ENCODE peak calls at places on chromosomes 4 and X, in four cellular contexts. One of them, this sample, is unnamed.

GRCh38 chr4:32697281-32697814 is 1977.2 kb downstream of the PCDH7 start:
- DNase-seq in lower lobe of right lung: no peak
- DNase-seq in AG08396: no peak
- DNase-seq in HT1080: no peak
- DNase-seq in this sample: no peak

GRCh38 chr4:54473077-54473545 is 184.6 kb upstream of the KIT start:
- DNase-seq in lower lobe of right lung: no peak
- DNase-seq in HT1080: peak
- DNase-seq in AG08396: peak
- DNase-seq in this sample: peak

GRCh38 chr4:59161249-59161648 is 2038.9 kb upstream of the ADGRL3 start:
- DNase-seq in AG08396: no peak
- DNase-seq in lower lobe of right lung: no peak
- DNase-seq in HT1080: no peak
- DNase-seq in this sample: no peak

GRCh38 chr4:2909583-2909982 is 53.6 kb downstream of the NOP14 start:
- DNase-seq in AG08396: no peak
- DNase-seq in HT1080: no peak
- DNase-seq in lower lobe of right lung: no peak
- DNase-seq in this sample: no peak

GRCh38 chrX:130575831-130576404 is 174.1 kb downstream of the RBMX2 start:
- DNase-seq in HT1080: no peak
- DNase-seq in AG08396: peak
- DNase-seq in lower lobe of right lung: peak
- DNase-seq in this sample: peak

GRCh38 chr4:2365913-2366210 is 52.6 kb downstream of the ZFYVE28 start:
- DNase-seq in lower lobe of right lung: peak
- DNase-seq in AG08396: no peak
- DNase-seq in HT1080: no peak
- DNase-seq in this sample: no peak

GRCh38 chr4:173013232-173013932 is 155.2 kb upstream of the GALNT7 start:
- DNase-seq in HT1080: peak
- DNase-seq in AG08396: peak
- DNase-seq in lower lobe of right lung: no peak
- DNase-seq in this sample: no peak

GRCh38 chr4:113639311-113639710 is 122.2 kb downstream of the CAMK2D start:
- DNase-seq in lower lobe of right lung: no peak
- DNase-seq in AG08396: no peak
- DNase-seq in HT1080: no peak
- DNase-seq in this sample: no peak

GRCh38 chrX:154030715-154031305 is 11.1 kb upstream of the IRAK1 start:
- DNase-seq in AG08396: no peak
- DNase-seq in lower lobe of right lung: no peak
- DNase-seq in HT1080: no peak
- DNase-seq in this sample: no peak

GRCh38 chr4:107034982-107035710 is 967 bp downstream of the DKK2 start:
- DNase-seq in AG08396: peak
- DNase-seq in HT1080: no peak
- DNase-seq in lower lobe of right lung: peak
- DNase-seq in this sample: no peak

GRCh38 chr4:27684501-27685077 is 823.9 kb downstream of the STIM2 start:
- DNase-seq in AG08396: peak
- DNase-seq in lower lobe of right lung: peak
- DNase-seq in HT1080: peak
- DNase-seq in this sample: peak

GRCh38 chrX:137566746-137567473 is 983 bp downstream of the ZIC3 start:
- DNase-seq in HT1080: no peak
- DNase-seq in lower lobe of right lung: no peak
- DNase-seq in AG08396: no peak
- DNase-seq in this sample: no peak

GRCh38 chrX:50723006-50723405 is 91.0 kb downstream of the SHROOM4 start:
- DNase-seq in HT1080: peak
- DNase-seq in AG08396: no peak
- DNase-seq in lower lobe of right lung: no peak
- DNase-seq in this sample: no peak

GRCh38 chr4:52709155-52709554 is 42.1 kb downstream of the ERVMER34-1 start:
- DNase-seq in lower lobe of right lung: no peak
- DNase-seq in AG08396: no peak
- DNase-seq in HT1080: no peak
- DNase-seq in this sample: no peak

GRCh38 chr4:175813841-175814240 is 1.8 kb upstream of the GPM6A start:
- DNase-seq in HT1080: no peak
- DNase-seq in AG08396: no peak
- DNase-seq in lower lobe of right lung: no peak
- DNase-seq in this sample: no peak

GRCh38 chr4:178672512-178672911 is 1230.3 kb upstream of the AGA start:
- DNase-seq in AG08396: no peak
- DNase-seq in lower lobe of right lung: no peak
- DNase-seq in HT1080: peak
- DNase-seq in this sample: no peak

GRCh38 chr4:118326585-118326984 is 26.2 kb downstream of the PRSS12 start:
- DNase-seq in AG08396: no peak
- DNase-seq in HT1080: no peak
- DNase-seq in lower lobe of right lung: no peak
- DNase-seq in this sample: no peak

GRCh38 chr4:55727746-55728145 is 91.6 kb upstream of the NMU start:
- DNase-seq in AG08396: no peak
- DNase-seq in lower lobe of right lung: no peak
- DNase-seq in HT1080: no peak
- DNase-seq in this sample: no peak

GRCh38 chr4:153486281-153487151 is 20.4 kb downstream of the TMEM131L start:
- DNase-seq in AG08396: peak
- DNase-seq in HT1080: peak
- DNase-seq in lower lobe of right lung: no peak
- DNase-seq in this sample: peak

GRCh38 chr4:80197132-80197573 is at the start of gene PRDM8:
- DNase-seq in AG08396: no peak
- DNase-seq in HT1080: no peak
- DNase-seq in lower lobe of right lung: no peak
- DNase-seq in this sample: no peak

GRCh38 chrX:38166478-38167083 is 54.1 kb downstream of the SRPX start:
- DNase-seq in AG08396: no peak
- DNase-seq in HT1080: no peak
- DNase-seq in lower lobe of right lung: no peak
- DNase-seq in this sample: no peak

GRCh38 chrX:110310896-110311295 is 7.0 kb downstream of the AMMECR1 start:
- DNase-seq in HT1080: no peak
- DNase-seq in AG08396: no peak
- DNase-seq in lower lobe of right lung: no peak
- DNase-seq in this sample: no peak

GRCh38 chrX:21529771-21530170 is 128.4 kb downstream of the KLHL34 start:
- DNase-seq in AG08396: no peak
- DNase-seq in HT1080: no peak
- DNase-seq in lower lobe of right lung: no peak
- DNase-seq in this sample: no peak

GRCh38 chr4:1050486-1051213 is 39.2 kb downstream of the FGFRL1 start:
- DNase-seq in lower lobe of right lung: no peak
- DNase-seq in HT1080: no peak
- DNase-seq in AG08396: no peak
- DNase-seq in this sample: no peak

GRCh38 chr4:86500527-86500926 is 93.6 kb upstream of the PTPN13 start:
- DNase-seq in lower lobe of right lung: no peak
- DNase-seq in HT1080: no peak
- DNase-seq in AG08396: no peak
- DNase-seq in this sample: no peak

GRCh38 chr4:134691915-134692314 is 490.3 kb upstream of the PABPC4L start:
- DNase-seq in AG08396: no peak
- DNase-seq in HT1080: peak
- DNase-seq in lower lobe of right lung: no peak
- DNase-seq in this sample: no peak

GRCh38 chr4:139243448-139244365 is 36.3 kb downstream of the MGARP start:
- DNase-seq in lower lobe of right lung: no peak
- DNase-seq in AG08396: peak
- DNase-seq in HT1080: peak
- DNase-seq in this sample: peak

GRCh38 chr4:77226939-77227705 is 70.1 kb downstream of the CCNG2 start:
- DNase-seq in AG08396: no peak
- DNase-seq in lower lobe of right lung: no peak
- DNase-seq in HT1080: no peak
- DNase-seq in this sample: no peak